ENCODE peak calls at places on chromosomes 2 and 18, in nine cellular contexts. G is LNCaP clone FGC; A is fibroblast of lung; S is gastrocnemius medialis; D is AG10803; U is dorsolateral prefrontal cortex; Z is Calu3; P is CD4-positive, alpha-beta T cell; B is mammary epithelial cell. W is an unnamed sample.

GRCh38 chr2:43430489-43430888 is 165.3 kb downstream of the THADA start:
- DNase-seq in G (no peak), A (no peak), S (no peak), D (no peak), U (no peak), Z (peak), P (no peak), B (no peak), W (no peak)

GRCh38 chr2:67159929-67160328 is 237.2 kb upstream of the ETAA1 start:
- DNase-seq in G (no peak), A (peak), S (no peak), D (no peak), U (no peak), Z (no peak), P (no peak), B (no peak), W (no peak)

GRCh38 chr2:174711206-174711605 is 53.1 kb downstream of the CHRNA1 start:
- DNase-seq in G (no peak), A (peak), S (no peak), D (no peak), U (no peak), Z (no peak), P (no peak), B (no peak), W (no peak)

GRCh38 chr2:219023045-219023605 is 18.2 kb downstream of the CFAP65 start:
- DNase-seq in G (no peak), A (no peak), S (no peak), D (no peak), U (no peak), Z (no peak), P (no peak), B (no peak), W (no peak)

GRCh38 chr18:46660955-46661749 is 4.1 kb upstream of the LOXHD1 start:
- DNase-seq in G (no peak), A (peak), S (no peak), D (peak), U (peak), Z (peak), P (no peak), B (no peak), W (no peak)

GRCh38 chr2:172249986-172250385 is 147.3 kb upstream of the DLX2 start:
- DNase-seq in G (no peak), A (peak), S (no peak), D (peak), U (no peak), Z (no peak), P (no peak), B (peak), W (no peak)

GRCh38 chr2:53568463-53568862 is 199.1 kb upstream of the CHAC2 start:
- DNase-seq in G (no peak), A (peak), S (no peak), D (peak), U (no peak), Z (no peak), P (no peak), B (no peak), W (no peak)

GRCh38 chr2:133886735-133887675 is 318.7 kb upstream of the NCKAP5 start:
- DNase-seq in G (peak), A (peak), S (peak), D (peak), U (peak), Z (peak), P (peak), B (peak), W (peak)

GRCh38 chr2:16763493-16763899 is 97.9 kb upstream of the CYRIA start:
- DNase-seq in G (no peak), A (no peak), S (no peak), D (no peak), U (no peak), Z (no peak), P (no peak), B (no peak), W (no peak)

GRCh38 chr18:5627756-5628511 is 84.1 kb upstream of the EPB41L3 start:
- DNase-seq in G (no peak), A (no peak), S (no peak), D (no peak), U (no peak), Z (no peak), P (no peak), B (no peak), W (no peak)

GRCh38 chr2:9188823-9189222 is 17.8 kb upstream of the ASAP2 start:
- DNase-seq in G (no peak), A (no peak), S (no peak), D (no peak), U (no peak), Z (no peak), P (no peak), B (no peak), W (no peak)

GRCh38 chr2:201057089-201057499 is 14.4 kb downstream of the HYCC2 start:
- DNase-seq in G (peak), A (no peak), S (no peak), D (peak), U (no peak), Z (no peak), P (no peak), B (no peak), W (no peak)

GRCh38 chr2:105766300-105766866 is 21.7 kb downstream of the NCK2 start:
- DNase-seq in G (no peak), A (no peak), S (no peak), D (no peak), U (no peak), Z (no peak), P (no peak), B (no peak), W (no peak)

GRCh38 chr2:20218331-20219320 is 6.3 kb downstream of the SDC1 start:
- DNase-seq in G (no peak), A (no peak), S (no peak), D (no peak), U (no peak), Z (no peak), P (no peak), B (peak), W (no peak)

GRCh38 chr2:209977386-209978239 is 24.8 kb upstream of the RPE start:
- DNase-seq in G (no peak), A (peak), S (no peak), D (peak), U (no peak), Z (no peak), P (no peak), B (peak), W (no peak)

GRCh38 chr2:154758871-154759270 is 60.4 kb downstream of the KCNJ3 start:
- DNase-seq in G (no peak), A (no peak), S (no peak), D (no peak), U (no peak), Z (no peak), P (no peak), B (no peak), W (no peak)

GRCh38 chr18:48782381-48782841 is 168.4 kb downstream of the SMAD7 start:
- DNase-seq in G (no peak), A (peak), S (peak), D (peak), U (no peak), Z (no peak), P (no peak), B (no peak), W (no peak)

GRCh38 chr18:74914052-74914591 is 294.8 kb downstream of the PTGR3 start:
- DNase-seq in G (no peak), A (no peak), S (no peak), D (no peak), U (no peak), Z (no peak), P (no peak), B (no peak), W (no peak)

GRCh38 chr2:130351495-130352125 is 4.2 kb upstream of the PTPN18 start:
- DNase-seq in G (no peak), A (no peak), S (no peak), D (no peak), U (no peak), Z (no peak), P (no peak), B (no peak), W (no peak)

GRCh38 chr18:23738575-23738974 is 49.3 kb downstream of the LAMA3 start:
- DNase-seq in G (no peak), A (no peak), S (no peak), D (no peak), U (no peak), Z (no peak), P (no peak), B (no peak), W (no peak)

GRCh38 chr2:190742431-190742830 is 93.5 kb downstream of the NAB1 start:
- DNase-seq in G (no peak), A (no peak), S (no peak), D (no peak), U (no peak), Z (no peak), P (no peak), B (no peak), W (no peak)

GRCh38 chr2:240886678-240887574 is 9.0 kb downstream of the MAB21L4 start:
- DNase-seq in G (peak), A (no peak), S (no peak), D (no peak), U (peak), Z (no peak), P (no peak), B (no peak), W (no peak)

GRCh38 chr2:238899386-238899785 is 51.5 kb downstream of the TWIST2 start:
- DNase-seq in G (no peak), A (no peak), S (no peak), D (peak), U (no peak), Z (no peak), P (no peak), B (no peak), W (no peak)

GRCh38 chr18:42736074-42736473 is 379.4 kb downstream of the RIT2 start:
- DNase-seq in G (peak), A (no peak), S (no peak), D (no peak), U (no peak), Z (no peak), P (no peak), B (no peak), W (no peak)

GRCh38 chr2:157172239-157172638 is 85.3 kb upstream of the GALNT5 start:
- DNase-seq in G (no peak), A (peak), S (no peak), D (peak), U (no peak), Z (no peak), P (no peak), B (peak), W (no peak)

GRCh38 chr2:12412898-12413305 is 303.8 kb upstream of the TRIB2 start:
- DNase-seq in G (no peak), A (peak), S (no peak), D (no peak), U (no peak), Z (no peak), P (no peak), B (no peak), W (no peak)

GRCh38 chr2:197705912-197706838 is 1.0 kb downstream of the MARS2 start:
- DNase-seq in G (no peak), A (peak), S (no peak), D (peak), U (no peak), Z (peak), P (peak), B (no peak), W (peak)

GRCh38 chr18:8785855-8786765 is 80.8 kb downstream of the MTCL1 start:
- DNase-seq in G (no peak), A (no peak), S (no peak), D (no peak), U (no peak), Z (no peak), P (no peak), B (no peak), W (no peak)

GRCh38 chr18:12435867-12436266 is 28.1 kb downstream of the PRELID3A start:
- DNase-seq in G (no peak), A (no peak), S (no peak), D (no peak), U (no peak), Z (no peak), P (no peak), B (no peak), W (no peak)

GRCh38 chr2:168757223-168757622 is 45.2 kb upstream of the NOSTRIN start:
- DNase-seq in G (no peak), A (no peak), S (no peak), D (no peak), U (no peak), Z (no peak), P (no peak), B (no peak), W (no peak)

GRCh38 chr2:168753765-168754334 is 48.6 kb upstream of the NOSTRIN start:
- DNase-seq in G (no peak), A (no peak), S (no peak), D (no peak), U (no peak), Z (no peak), P (no peak), B (no peak), W (no peak)

GRCh38 chr2:168758970-168759820 is 43.2 kb upstream of the NOSTRIN start:
- DNase-seq in G (peak), A (peak), S (no peak), D (peak), U (no peak), Z (peak), P (peak), B (peak), W (no peak)
- TF ChIP-seq CTCF in G (peak), A (peak), S (peak), D (peak), U (peak), Z (peak), P (peak), B (peak), W (no peak)

GRCh38 chr2:223602972-223603371 is 811 bp upstream of the SCG2 start:
- DNase-seq in G (no peak), A (peak), S (no peak), D (no peak), U (no peak), Z (no peak), P (no peak), B (no peak), W (no peak)

GRCh38 chr2:223599646-223600009 is 2.5 kb downstream of the SCG2 start:
- DNase-seq in G (no peak), A (peak), S (no peak), D (no peak), U (no peak), Z (no peak), P (no peak), B (no peak), W (no peak)

GRCh38 chr2:223604231-223604630 is 2.1 kb upstream of the SCG2 start:
- DNase-seq in G (no peak), A (peak), S (no peak), D (no peak), U (no peak), Z (no peak), P (no peak), B (no peak), W (no peak)

GRCh38 chr2:223600056-223600455 is 2.1 kb downstream of the SCG2 start:
- DNase-seq in G (no peak), A (no peak), S (no peak), D (peak), U (no peak), Z (no peak), P (no peak), B (no peak), W (no peak)

DNA sequence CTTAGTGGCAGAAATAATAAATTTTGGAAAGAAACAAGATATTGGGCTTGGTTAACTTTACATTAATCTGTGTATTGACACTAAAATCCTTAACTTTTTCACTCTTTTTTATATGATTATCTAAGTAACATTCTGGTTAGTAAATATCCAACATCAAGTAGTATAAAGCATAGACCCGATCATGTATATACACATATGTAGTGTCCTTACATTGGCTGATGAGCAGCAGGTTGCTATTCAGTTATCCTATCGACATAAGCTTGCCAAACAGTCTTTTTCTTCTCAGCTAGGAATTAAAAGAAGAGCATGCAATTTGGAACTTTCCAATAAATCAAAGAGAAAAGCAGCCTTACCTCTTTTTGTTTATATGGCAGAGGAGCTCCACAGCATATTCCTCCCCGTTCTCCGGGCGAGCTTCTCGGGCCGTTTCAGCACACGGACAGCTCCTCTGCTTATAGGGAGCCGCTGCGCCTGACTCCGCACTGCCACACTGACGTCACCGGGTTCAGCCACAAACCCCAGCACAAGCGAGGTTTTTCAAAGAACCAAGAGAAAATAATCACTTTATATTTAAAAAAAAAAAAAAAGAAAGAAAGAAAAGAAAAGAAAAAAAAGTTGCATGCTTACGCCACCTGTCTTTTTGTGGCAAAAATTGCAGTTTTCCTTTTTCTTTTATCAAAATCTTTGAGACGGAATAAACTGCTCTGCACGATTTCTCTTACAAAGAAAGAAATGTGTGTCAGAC is at the start of gene SCG2:
- DNase-seq in G (peak), A (peak), S (peak), D (peak), U (peak), Z (peak), P (peak), B (peak), W (peak)
- TF ChIP-seq CTCF in G (no peak), A (peak), S (peak), D (peak), U (peak), Z (no peak), P (no peak), B (peak), W (no peak)

GRCh38 chr2:196591004-196591403 is 48.5 kb upstream of the CCDC150 start:
- DNase-seq in G (no peak), A (no peak), S (no peak), D (no peak), U (peak), Z (no peak), P (no peak), B (no peak), W (no peak)

GRCh38 chr2:196591621-196592022 is 47.9 kb upstream of the CCDC150 start:
- DNase-seq in G (no peak), A (no peak), S (no peak), D (no peak), U (no peak), Z (no peak), P (no peak), B (no peak), W (no peak)

GRCh38 chr2:196594158-196594557 is 45.4 kb upstream of the CCDC150 start:
- DNase-seq in G (no peak), A (no peak), S (no peak), D (no peak), U (no peak), Z (no peak), P (no peak), B (no peak), W (no peak)

GRCh38 chr2:196592912-196593881 is 46.3 kb upstream of the CCDC150 start:
- DNase-seq in G (no peak), A (peak), S (no peak), D (peak), U (peak), Z (peak), P (no peak), B (peak), W (no peak)

GRCh38 chr2:196592331-196592911 is 47.1 kb upstream of the CCDC150 start:
- DNase-seq in G (no peak), A (peak), S (no peak), D (peak), U (peak), Z (peak), P (no peak), B (peak), W (no peak)
- TF ChIP-seq CTCF in G (peak), A (no peak), S (no peak), D (peak), U (no peak), Z (peak), P (no peak), B (no peak), W (no peak)

GRCh38 chr18:389658-390357 is 110.7 kb downstream of the COLEC12 start:
- DNase-seq in G (peak), A (peak), S (no peak), D (peak), U (no peak), Z (no peak), P (no peak), B (no peak), W (no peak)
- TF ChIP-seq CTCF in G (peak), A (no peak), S (no peak), D (peak), U (no peak), Z (no peak), P (no peak), B (no peak), W (no peak)

GRCh38 chr18:77133920-77134496 is 1.4 kb upstream of the MBP start:
- DNase-seq in G (no peak), A (no peak), S (peak), D (peak), U (no peak), Z (peak), P (no peak), B (no peak), W (no peak)
- TF ChIP-seq CTCF in G (no peak), A (no peak), S (peak), D (peak), U (peak), Z (no peak), P (no peak), B (peak), W (no peak)